ENCODE peak calls at places on chromosomes 12 and 14, in nine cellular contexts. U is HTR-8/SVneo; P is activated T-cell treated with anti-CD3 and anti-CD28 coated beads, Interleukin-2, amount 50 U/mL, for 72 hours; R is stimulated activated naive CD4-positive, alpha-beta T cell; L is stomach; Z is Panc1; I is LoVo; V is HFFc6; Y is iris pigment epithelial cell. D is an unnamed sample.

GRCh38 chr12:19456176-19456575 is 16.9 kb downstream of the AEBP2 start:
- DNase-seq in R (no peak), L (no peak), V (no peak), U (no peak), Z (no peak), Y (no peak), P (no peak), I (no peak), D (no peak)

GRCh38 chr14:64806202-64806861 is 73.4 kb downstream of the SPTB start:
- DNase-seq in I (peak), P (no peak), U (peak), V (peak), R (no peak), Y (peak), Z (peak), L (peak), D (peak)

GRCh38 chr12:92745874-92746553 is 43.2 kb downstream of the PLEKHG7 start:
- DNase-seq in Z (peak), P (no peak), L (peak), Y (peak), U (peak), R (no peak), I (peak), V (peak), D (peak)

GRCh38 chr14:67837011-67837624 is 17.5 kb downstream of the RAD51B start:
- DNase-seq in Z (peak), P (peak), I (peak), L (peak), Y (peak), R (peak), U (peak), V (peak), D (peak)

GRCh38 chr14:68813318-68813838 is 20.5 kb upstream of the ZFP36L1 start:
- DNase-seq in L (no peak), Y (no peak), V (no peak), I (no peak), P (no peak), R (no peak), U (no peak), Z (no peak), D (no peak)

GRCh38 chr12:87793134-87793533 is 236.1 kb downstream of the C12orf50 start:
- DNase-seq in Y (peak), U (no peak), R (no peak), P (no peak), V (no peak), Z (no peak), I (no peak), L (no peak), D (no peak)

GRCh38 chr12:12600659-12601058 is 11.0 kb upstream of the CREBL2 start:
- DNase-seq in V (no peak), Y (peak), I (no peak), Z (no peak), R (no peak), P (no peak), L (no peak), U (no peak), D (no peak)

GRCh38 chr14:69303086-69303485 is 43.1 kb downstream of the GALNT16 start:
- DNase-seq in P (no peak), Y (no peak), L (no peak), R (no peak), I (no peak), U (no peak), Z (no peak), V (no peak), D (no peak)

GRCh38 chr12:100953217-100953616 is 158.6 kb downstream of the ANO4 start:
- DNase-seq in Z (no peak), R (no peak), V (no peak), P (no peak), Y (peak), L (no peak), I (no peak), U (no peak), D (peak)

D was measured in EL.